ENCODE peak calls at places on chromosomes 6 and 20, in six cellular contexts. J, D, K, G, O and E are unnamed samples.
A peak's percentile ranks its signal among the peaks of the same experiment; 100 is the strongest.

GRCh38 chr6:16135078-16135477 is 6.2 kb downstream of the MYLIP start:
- DNase-seq in G (no peak), K (no peak), D (no peak), J (no peak), O (no peak), E (no peak)

GRCh38 chr6:151388997-151389639 is 2.2 kb downstream of the ZBTB2 start:
- DNase-seq in G (no peak), K (no peak), D (no peak), J (no peak), O (no peak), E (no peak)

GRCh38 chr20:1860446-1860845 is 34.8 kb upstream of the SIRPA start:
- DNase-seq in J (peak; percentile 56), G (no peak), K (peak; percentile 94), O (no peak), D (no peak), E (no peak)

GRCh38 chr20:47305667-47306066 is 50.8 kb downstream of the ZMYND8 start:
- DNase-seq in O (no peak), G (no peak), J (no peak), K (no peak), D (no peak), E (no peak)

GRCh38 chr6:26064619-26065257 is 22.5 kb upstream of the HFE start:
- DNase-seq in O (no peak), K (peak; percentile 70), J (peak; percentile 29), D (no peak), G (no peak), E (no peak)

GRCh38 chr6:128068110-128068460 is 167.2 kb upstream of the THEMIS start:
- DNase-seq in G (no peak), J (no peak), D (no peak), O (no peak), K (no peak), E (no peak)

GRCh38 chr6:83019741-83020140 is 45.9 kb downstream of the UBE3D start:
- DNase-seq in O (no peak), G (no peak), J (no peak), D (no peak), K (no peak), E (no peak)

GRCh38 chr20:15200139-15200538 is 862.7 kb upstream of the FLRT3 start:
- DNase-seq in K (peak; percentile 64), O (no peak), D (no peak), G (no peak), J (peak; percentile 40), E (no peak)

GRCh38 chr6:139373928-139374356 is 506 bp downstream of the CITED2 start:
- DNase-seq in J (no peak), O (peak; percentile 38), G (peak; percentile 78), K (no peak), D (no peak), E (peak; percentile 40)

GRCh38 chr6:31663087-31663960 is 1.5 kb downstream of the GPANK1 start:
- DNase-seq in J (no peak), G (no peak), D (no peak), K (peak; percentile 72), O (no peak), E (no peak)
- H3K4me3 ChIP-seq in J (peak overlapping the region; percentile 77), G (peak overlapping the region; percentile 82), D (no peak overlapping the region), K (peak overlapping the region; percentile 89), O (peak overlapping the region; percentile 97), E (peak overlapping the region; percentile 93)

DNA sequence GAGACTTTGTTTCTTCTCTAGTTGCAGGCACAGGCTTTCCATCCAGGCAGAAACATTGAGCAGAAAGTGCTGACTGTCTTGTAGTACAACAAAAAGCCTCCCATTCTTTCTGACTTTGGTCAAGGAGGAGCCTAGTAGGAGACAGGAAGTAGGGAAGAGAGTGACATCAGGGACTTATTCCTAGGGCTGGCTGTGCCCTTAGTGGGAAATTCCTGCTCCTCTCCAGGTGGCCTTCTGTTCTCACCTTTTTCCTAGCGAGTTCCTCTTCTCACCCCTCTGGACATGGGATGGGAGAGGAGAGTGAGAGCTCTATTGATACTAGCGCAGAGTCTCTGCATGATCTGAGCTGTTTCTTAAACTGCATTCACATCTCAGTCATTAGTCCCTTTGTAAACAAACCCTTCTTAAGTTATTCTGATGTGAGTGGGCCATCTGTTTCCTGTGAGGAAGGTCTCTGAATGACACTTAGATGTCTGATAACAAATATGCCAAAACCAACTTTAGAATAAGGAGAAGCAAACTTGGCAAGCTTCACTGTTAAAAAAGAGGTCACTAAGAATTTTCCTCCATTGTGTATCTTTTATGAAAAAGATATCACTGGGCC is 455.0 kb downstream of the GJA1 start:
- DNase-seq in J (no peak), K (no peak), D (no peak), G (no peak), O (no peak), E (no peak)
- H3K4me3 ChIP-seq in J (no peak overlapping the region), K (no peak overlapping the region), D (no peak overlapping the region), G (no peak overlapping the region), O (no peak overlapping the region), E (no peak overlapping the region)

GRCh38 chr20:709864-710761 is 34.5 kb upstream of the SCRT2 start:
- DNase-seq in G (peak; percentile 14), K (no peak), O (no peak), D (no peak), J (no peak), E (no peak)

GRCh38 chr20:709421-709820 is 33.8 kb upstream of the SCRT2 start:
- DNase-seq in D (no peak), K (peak; percentile 25), O (no peak), J (no peak), G (peak; percentile 47), E (peak; percentile 69)

GRCh38 chr20:707711-708110 is 32.1 kb upstream of the SCRT2 start:
- DNase-seq in G (peak; percentile 60), J (no peak), D (no peak), O (no peak), K (no peak), E (no peak)

GRCh38 chr20:710762-711120 is 35.1 kb upstream of the SCRT2 start:
- DNase-seq in D (no peak), G (peak; percentile 66), J (no peak), O (no peak), K (no peak), E (no peak)

GRCh38 chr20:708956-709355 is 33.4 kb upstream of the SCRT2 start:
- DNase-seq in G (no peak), O (no peak), D (no peak), J (no peak), K (no peak), E (no peak)
- H3K4me3 ChIP-seq in G (no peak overlapping the region), O (no peak overlapping the region), D (no peak overlapping the region), J (no peak overlapping the region), K (no peak overlapping the region), E (no peak overlapping the region)

DNA sequence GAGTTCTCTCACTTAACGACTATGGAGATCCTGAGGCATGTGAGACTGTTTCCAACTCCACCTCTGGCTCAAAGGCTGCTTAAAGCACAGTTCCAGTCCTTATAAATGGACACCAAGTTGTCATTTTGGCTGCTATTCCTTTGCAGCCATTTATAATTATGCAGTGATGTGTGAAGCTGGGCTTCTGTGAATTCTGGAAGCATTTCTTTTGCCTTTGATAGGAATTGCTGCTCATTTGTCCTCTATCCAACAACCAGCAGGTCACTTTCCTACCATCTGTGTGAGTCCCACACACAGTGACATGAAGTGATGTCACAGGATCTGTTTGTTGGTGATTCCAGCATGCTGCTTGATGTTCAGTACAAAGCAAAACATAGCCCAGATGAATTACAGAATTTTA is 28.5 kb upstream of the EFHC1 start:
- DNase-seq in K (no peak), D (no peak), G (no peak), O (no peak), J (no peak), E (no peak)
- H3K4me3 ChIP-seq in K (no peak overlapping the region), D (no peak overlapping the region), G (no peak overlapping the region), O (no peak overlapping the region), J (no peak overlapping the region), E (no peak overlapping the region)